ENCODE peak calls at places on chromosome 14, in four cellular contexts. C is glutamatergic neuron, B is sciatic nerve, I is gastrocnemius medialis. S is an unnamed sample.
A peak's percentile ranks its signal among the peaks of the same experiment; 100 is the strongest.

GRCh38 chr14:91755560-91755959 is 23.7 kb upstream of the CATSPERB start:
- DNase-seq in C (no peak), B (no peak), I (no peak), S (no peak)

GRCh38 chr14:95261616-95262510 is 57.8 kb downstream of the CLMN start:
- DNase-seq in C (no peak), B (no peak), I (peak; percentile 39), S (no peak)

GRCh38 chr14:64720190-64720589 is 16.0 kb downstream of the PLEKHG3 start:
- DNase-seq in C (no peak), B (peak; percentile 41), I (peak; percentile 5), S (no peak)

GRCh38 chr14:104590240-104590965 is 10.8 kb downstream of the C14orf180 start:
- DNase-seq in C (no peak), B (no peak), I (no peak), S (no peak)

GRCh38 chr14:58275527-58276190 is 22.7 kb upstream of the ARID4A start:
- DNase-seq in C (no peak), B (no peak), I (no peak), S (no peak)

GRCh38 chr14:82080319-82080718 is 546.7 kb upstream of the SEL1L start:
- DNase-seq in C (no peak), B (no peak), I (no peak), S (no peak)

GRCh38 chr14:63692309-63693020 is 35.4 kb downstream of the SGPP1 start:
- DNase-seq in C (no peak), B (no peak), I (no peak), S (no peak)

GRCh38 chr14:53032161-53032803 is 81.4 kb upstream of the FERMT2 start:
- DNase-seq in C (no peak), B (no peak), I (peak; percentile 20), S (no peak)

GRCh38 chr14:86961106-86961716 is 1031.8 kb downstream of the GALC start:
- DNase-seq in C (no peak), B (no peak), I (no peak), S (no peak)

GRCh38 chr14:86237733-86238132 is 707.8 kb downstream of the FLRT2 start:
- DNase-seq in C (no peak), B (no peak), I (no peak), S (no peak)

GRCh38 chr14:83994020-83994419 is 1535.9 kb upstream of the FLRT2 start:
- DNase-seq in C (no peak), B (no peak), I (no peak), S (no peak)

GRCh38 chr14:63200035-63200740 is 4.1 kb upstream of the RHOJ start:
- DNase-seq in C (no peak), B (no peak), I (peak; percentile 34), S (no peak)